ENCODE peak calls at places on chromosomes 1 and 21, in seven cellular contexts. One of them, this sample, is unnamed. For H3K4me1, the result is how much of the 10 kb centered on the place peaks cover.

GRCh38 chr1:112389689-112390088 is 6.3 kb upstream of the CTTNBP2NL start:
- DNase-seq in Panc1: no peak
- DNase-seq in heart right ventricle: peak
- DNase-seq in Karpas-422: no peak
- DNase-seq in mesenchymal stem cell: no peak
- DNase-seq in tibial artery: no peak
- DNase-seq in kidney: no peak
- DNase-seq in this sample: no peak

GRCh38 chr1:193320281-193320680 is 133.9 kb upstream of the B3GALT2 start:
- DNase-seq in Panc1: no peak
- DNase-seq in heart right ventricle: no peak
- DNase-seq in Karpas-422: no peak
- DNase-seq in mesenchymal stem cell: no peak
- DNase-seq in tibial artery: no peak
- DNase-seq in kidney: no peak
- DNase-seq in this sample: no peak

GRCh38 chr1:232891116-232891515 is 59.3 kb upstream of the NTPCR start:
- DNase-seq in Panc1: no peak
- DNase-seq in heart right ventricle: no peak
- DNase-seq in Karpas-422: no peak
- DNase-seq in mesenchymal stem cell: peak
- DNase-seq in tibial artery: no peak
- DNase-seq in kidney: no peak
- DNase-seq in this sample: no peak

GRCh38 chr1:113401728-113402127 is 11.4 kb downstream of the MAGI3 start:
- DNase-seq in Panc1: no peak
- DNase-seq in heart right ventricle: no peak
- DNase-seq in Karpas-422: no peak
- DNase-seq in mesenchymal stem cell: no peak
- DNase-seq in tibial artery: no peak
- DNase-seq in kidney: no peak
- DNase-seq in this sample: no peak

GRCh38 chr1:45299981-45300668 is 26.6 kb upstream of the HPDL start:
- DNase-seq in Panc1: peak
- DNase-seq in heart right ventricle: peak
- DNase-seq in Karpas-422: peak
- DNase-seq in mesenchymal stem cell: peak
- DNase-seq in tibial artery: peak
- DNase-seq in kidney: no peak
- DNase-seq in this sample: no peak

GRCh38 chr1:107789817-107790609 is 175.0 kb downstream of the VAV3 start:
- DNase-seq in Panc1: no peak
- DNase-seq in heart right ventricle: no peak
- DNase-seq in Karpas-422: peak
- DNase-seq in mesenchymal stem cell: no peak
- DNase-seq in tibial artery: no peak
- DNase-seq in kidney: no peak
- DNase-seq in this sample: no peak

GRCh38 chr1:214491468-214492120 is 59.8 kb downstream of the PTPN14 start:
- DNase-seq in Panc1: no peak
- DNase-seq in heart right ventricle: no peak
- DNase-seq in Karpas-422: peak
- DNase-seq in mesenchymal stem cell: no peak
- DNase-seq in tibial artery: no peak
- DNase-seq in kidney: no peak
- DNase-seq in this sample: no peak

GRCh38 chr1:201877877-201878339 is 10.8 kb upstream of the SHISA4 start:
- DNase-seq in Panc1: no peak
- DNase-seq in heart right ventricle: peak
- DNase-seq in Karpas-422: peak
- DNase-seq in mesenchymal stem cell: peak
- DNase-seq in tibial artery: no peak
- DNase-seq in kidney: no peak
- DNase-seq in this sample: no peak

GRCh38 chr21:31671931-31672330 is 12.4 kb downstream of the SOD1 start:
- DNase-seq in Panc1: no peak
- DNase-seq in heart right ventricle: no peak
- DNase-seq in Karpas-422: no peak
- DNase-seq in mesenchymal stem cell: no peak
- DNase-seq in tibial artery: no peak
- DNase-seq in kidney: no peak
- DNase-seq in this sample: no peak

GRCh38 chr1:227559926-227560325 is 3.4 kb upstream of the ZNF678 start:
- DNase-seq in Panc1: no peak
- DNase-seq in heart right ventricle: no peak
- DNase-seq in Karpas-422: no peak
- DNase-seq in mesenchymal stem cell: no peak
- DNase-seq in tibial artery: no peak
- DNase-seq in kidney: no peak
- DNase-seq in this sample: no peak

GRCh38 chr1:180926164-180926981 is 13.7 kb downstream of the KIAA1614 start:
- DNase-seq in Panc1: no peak
- DNase-seq in heart right ventricle: peak
- DNase-seq in Karpas-422: no peak
- DNase-seq in mesenchymal stem cell: peak
- DNase-seq in tibial artery: no peak
- DNase-seq in kidney: peak
- DNase-seq in this sample: no peak

GRCh38 chr1:29470087-29470787 is 233.9 kb downstream of the PTPRU start:
- DNase-seq in Panc1: no peak
- DNase-seq in heart right ventricle: no peak
- DNase-seq in Karpas-422: no peak
- DNase-seq in mesenchymal stem cell: no peak
- DNase-seq in tibial artery: no peak
- DNase-seq in kidney: no peak
- DNase-seq in this sample: no peak

GRCh38 chr1:99548924-99549605 is 96.8 kb upstream of the PALMD start:
- DNase-seq in Panc1: no peak
- DNase-seq in heart right ventricle: peak
- DNase-seq in Karpas-422: no peak
- DNase-seq in mesenchymal stem cell: peak
- DNase-seq in tibial artery: no peak
- DNase-seq in kidney: no peak
- DNase-seq in this sample: no peak

GRCh38 chr1:242211254-242212022 is 212.5 kb upstream of the MAP1LC3C start:
- DNase-seq in Panc1: no peak
- DNase-seq in heart right ventricle: no peak
- DNase-seq in Karpas-422: no peak
- DNase-seq in mesenchymal stem cell: no peak
- DNase-seq in tibial artery: no peak
- DNase-seq in kidney: no peak
- DNase-seq in this sample: no peak

GRCh38 chr1:11285883-11286734 is 13.1 kb downstream of the UBIAD1 start:
- DNase-seq in Panc1: no peak
- DNase-seq in heart right ventricle: no peak
- DNase-seq in Karpas-422: peak
- DNase-seq in mesenchymal stem cell: no peak
- DNase-seq in tibial artery: no peak
- DNase-seq in kidney: no peak
- DNase-seq in this sample: no peak

GRCh38 chr1:169102567-169102966 is 3.9 kb upstream of the ATP1B1 start:
- DNase-seq in Panc1: no peak
- DNase-seq in heart right ventricle: peak
- DNase-seq in Karpas-422: no peak
- DNase-seq in mesenchymal stem cell: peak
- DNase-seq in tibial artery: no peak
- DNase-seq in kidney: peak
- DNase-seq in this sample: no peak

GRCh38 chr1:61842863-61843514 is 100.7 kb downstream of the PATJ start:
- DNase-seq in Panc1: no peak
- DNase-seq in heart right ventricle: no peak
- DNase-seq in Karpas-422: no peak
- DNase-seq in mesenchymal stem cell: no peak
- DNase-seq in tibial artery: no peak
- DNase-seq in kidney: no peak
- DNase-seq in this sample: no peak

GRCh38 chr1:56202743-56203142 is 376.6 kb downstream of the PLPP3 start:
- DNase-seq in Panc1: no peak
- DNase-seq in heart right ventricle: no peak
- DNase-seq in Karpas-422: no peak
- DNase-seq in mesenchymal stem cell: peak
- DNase-seq in tibial artery: no peak
- DNase-seq in kidney: no peak
- DNase-seq in this sample: no peak

GRCh38 chr1:231419147-231419546 is 2.9 kb downstream of the EGLN1 start:
- DNase-seq in Panc1: no peak
- DNase-seq in heart right ventricle: no peak
- DNase-seq in Karpas-422: peak
- DNase-seq in mesenchymal stem cell: no peak
- DNase-seq in tibial artery: no peak
- DNase-seq in kidney: no peak
- DNase-seq in this sample: no peak

GRCh38 chr1:161427733-161428516 is 60.2 kb upstream of the CFAP126 start:
- DNase-seq in Panc1: peak
- DNase-seq in heart right ventricle: no peak
- DNase-seq in Karpas-422: peak
- DNase-seq in mesenchymal stem cell: peak
- DNase-seq in tibial artery: no peak
- DNase-seq in kidney: no peak
- DNase-seq in this sample: no peak

GRCh38 chr21:43268804-43269186 is 100.0 kb downstream of the CRYAA start:
- DNase-seq in Panc1: no peak
- DNase-seq in heart right ventricle: no peak
- DNase-seq in Karpas-422: no peak
- DNase-seq in mesenchymal stem cell: no peak
- DNase-seq in tibial artery: no peak
- DNase-seq in kidney: peak
- DNase-seq in this sample: no peak

DNA sequence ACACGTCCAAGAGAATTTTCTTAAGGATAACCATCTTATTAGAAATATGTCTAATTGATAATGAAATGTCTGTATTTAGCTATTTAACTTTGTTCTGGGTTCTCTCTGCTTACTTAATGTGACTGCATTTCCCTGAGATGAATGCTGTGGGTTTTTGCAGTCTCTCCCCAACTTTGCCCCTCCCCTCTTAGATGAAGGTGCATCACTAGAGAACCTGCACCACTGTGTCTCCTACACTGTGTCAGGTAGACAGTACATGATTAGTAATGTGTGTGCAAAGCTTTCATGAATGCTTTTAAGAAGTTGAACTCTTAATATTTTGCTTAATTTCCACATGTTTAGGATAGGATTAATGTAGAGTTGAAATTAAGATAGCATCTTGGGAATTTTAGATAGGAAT is 51.7 kb downstream of the LRRC8D start:
- DNase-seq in Panc1: no peak
- DNase-seq in heart right ventricle: no peak
- DNase-seq in Karpas-422: no peak
- DNase-seq in mesenchymal stem cell: no peak
- DNase-seq in tibial artery: no peak
- DNase-seq in kidney: no peak
- DNase-seq in this sample: no peak
- H3K27ac ChIP-seq in Panc1: no peak
- H3K27ac ChIP-seq in heart right ventricle: no peak
- H3K27ac ChIP-seq in Karpas-422: no peak
- H3K27ac ChIP-seq in mesenchymal stem cell: no peak
- H3K27ac ChIP-seq in tibial artery: no peak
- H3K27ac ChIP-seq in kidney: no peak
- H3K27ac ChIP-seq in this sample: no peak

GRCh38 chr1:22451702-22452400 is at the start of gene ZBTB40:
- DNase-seq in Panc1: peak
- DNase-seq in heart right ventricle: peak
- DNase-seq in Karpas-422: peak
- DNase-seq in mesenchymal stem cell: peak
- DNase-seq in tibial artery: peak
- DNase-seq in kidney: peak
- DNase-seq in this sample: peak
- H3K4me1 ChIP-seq in Panc1: under half
- H3K4me1 ChIP-seq in heart right ventricle: under half
- H3K4me1 ChIP-seq in Karpas-422: under half
- H3K4me1 ChIP-seq in mesenchymal stem cell: under half
- H3K4me1 ChIP-seq in tibial artery: under half
- H3K4me1 ChIP-seq in kidney: under half
- H3K4me1 ChIP-seq in this sample: under half

GRCh38 chr1:2534775-2535387 is 4.8 kb upstream of the HES5 start:
- DNase-seq in Panc1: no peak
- DNase-seq in heart right ventricle: no peak
- DNase-seq in Karpas-422: no peak
- DNase-seq in mesenchymal stem cell: peak
- DNase-seq in tibial artery: no peak
- DNase-seq in kidney: no peak
- DNase-seq in this sample: no peak

GRCh38 chr1:2535455-2535854 is 5.4 kb upstream of the HES5 start:
- DNase-seq in Panc1: no peak
- DNase-seq in heart right ventricle: no peak
- DNase-seq in Karpas-422: no peak
- DNase-seq in mesenchymal stem cell: no peak
- DNase-seq in tibial artery: no peak
- DNase-seq in kidney: no peak
- DNase-seq in this sample: no peak

GRCh38 chr1:2532485-2533160 is 2.6 kb upstream of the HES5 start:
- DNase-seq in Panc1: no peak
- DNase-seq in heart right ventricle: no peak
- DNase-seq in Karpas-422: no peak
- DNase-seq in mesenchymal stem cell: no peak
- DNase-seq in tibial artery: no peak
- DNase-seq in kidney: no peak
- DNase-seq in this sample: no peak

GRCh38 chr1:2534315-2534714 is 4.3 kb upstream of the HES5 start:
- DNase-seq in Panc1: no peak
- DNase-seq in heart right ventricle: no peak
- DNase-seq in Karpas-422: no peak
- DNase-seq in mesenchymal stem cell: no peak
- DNase-seq in tibial artery: no peak
- DNase-seq in kidney: no peak
- DNase-seq in this sample: no peak

DNA sequence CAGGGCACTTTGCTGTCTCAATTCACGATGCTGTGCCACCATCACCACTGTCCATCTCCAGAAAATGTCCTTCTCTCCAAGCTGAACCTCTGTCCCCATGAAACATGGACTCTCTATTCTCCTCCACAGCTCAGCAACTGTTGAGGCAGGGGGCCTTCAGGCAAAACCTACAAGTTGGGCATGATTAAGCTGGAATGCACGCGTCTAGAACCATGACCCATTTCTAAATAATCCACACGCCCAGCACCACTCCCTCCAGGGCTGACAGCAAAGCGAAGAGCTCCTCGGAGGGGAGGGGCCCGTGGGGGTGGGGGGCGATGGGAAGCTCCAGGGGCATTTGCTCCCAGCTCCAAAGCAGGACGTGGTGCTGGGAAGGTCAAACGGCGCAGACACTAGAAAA is 3.3 kb upstream of the HES5 start:
- DNase-seq in Panc1: no peak
- DNase-seq in heart right ventricle: no peak
- DNase-seq in Karpas-422: no peak
- DNase-seq in mesenchymal stem cell: no peak
- DNase-seq in tibial artery: no peak
- DNase-seq in kidney: no peak
- DNase-seq in this sample: no peak
- H3K27ac ChIP-seq in Panc1: no peak
- H3K27ac ChIP-seq in heart right ventricle: no peak
- H3K27ac ChIP-seq in Karpas-422: no peak
- H3K27ac ChIP-seq in mesenchymal stem cell: no peak
- H3K27ac ChIP-seq in tibial artery: no peak
- H3K27ac ChIP-seq in kidney: no peak
- H3K27ac ChIP-seq in this sample: no peak

DNA sequence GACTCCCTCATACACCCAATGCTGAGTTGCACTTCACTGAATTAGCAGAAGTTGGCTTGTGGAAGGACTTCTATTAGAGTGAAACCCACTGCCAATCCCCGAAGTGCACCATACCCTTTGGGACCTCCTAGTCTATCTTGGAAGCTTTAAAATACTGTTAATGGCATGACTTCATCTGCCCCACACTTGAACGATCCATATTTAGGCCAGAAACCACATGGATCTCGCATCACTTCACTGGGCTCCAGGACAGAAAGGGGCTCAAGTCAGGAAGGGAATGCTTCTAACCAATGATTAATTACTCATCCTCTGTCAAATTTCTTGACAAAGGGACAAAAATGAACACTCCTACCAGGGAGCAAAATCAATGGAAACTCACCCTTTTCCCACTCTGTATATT is 69.1 kb downstream of the BCAR3 start:
- DNase-seq in Panc1: no peak
- DNase-seq in heart right ventricle: no peak
- DNase-seq in Karpas-422: no peak
- DNase-seq in mesenchymal stem cell: no peak
- DNase-seq in tibial artery: no peak
- DNase-seq in kidney: no peak
- DNase-seq in this sample: no peak
- H3K4me1 ChIP-seq in Panc1: half or more
- H3K4me1 ChIP-seq in heart right ventricle: under half
- H3K4me1 ChIP-seq in Karpas-422: under half
- H3K4me1 ChIP-seq in mesenchymal stem cell: half or more
- H3K4me1 ChIP-seq in tibial artery: half or more
- H3K4me1 ChIP-seq in kidney: under half
- H3K4me1 ChIP-seq in this sample: half or more